ENCODE peak calls at places on chromosomes 5 and 9, in four cellular contexts. One of them, this sample, is unnamed.

GRCh38 chr9:81479573-81479972 is 209.8 kb downstream of the TLE1 start:
- DNase-seq in keratinocyte: no peak
- DNase-seq in endothelial cell of umbilical vein: no peak
- DNase-seq in K562: no peak
- DNase-seq in this sample: no peak

GRCh38 chr9:69036319-69036718 is 767 bp downstream of the FXN start:
- DNase-seq in keratinocyte: no peak
- DNase-seq in endothelial cell of umbilical vein: no peak
- DNase-seq in K562: peak; percentile 27
- DNase-seq in this sample: peak; percentile 13

GRCh38 chr9:79757906-79758669 is 186.3 kb downstream of the TLE4 start:
- DNase-seq in keratinocyte: no peak
- DNase-seq in endothelial cell of umbilical vein: peak; percentile 31
- DNase-seq in K562: no peak
- DNase-seq in this sample: peak; percentile 46

GRCh38 chr5:177334155-177334551 is 17.3 kb downstream of the LMAN2 start:
- DNase-seq in keratinocyte: no peak
- DNase-seq in endothelial cell of umbilical vein: no peak
- DNase-seq in K562: no peak
- DNase-seq in this sample: no peak

GRCh38 chr5:113682497-113683136 is 169.1 kb downstream of the YTHDC2 start:
- DNase-seq in keratinocyte: no peak
- DNase-seq in endothelial cell of umbilical vein: peak; percentile 18
- DNase-seq in K562: no peak
- DNase-seq in this sample: peak; percentile 8

GRCh38 chr5:158908690-158909325 is 190.9 kb downstream of the EBF1 start:
- DNase-seq in keratinocyte: no peak
- DNase-seq in endothelial cell of umbilical vein: no peak
- DNase-seq in K562: no peak
- DNase-seq in this sample: no peak

GRCh38 chr9:11148189-11148588 is 535.4 kb upstream of the PTPRD start:
- DNase-seq in keratinocyte: no peak
- DNase-seq in endothelial cell of umbilical vein: no peak
- DNase-seq in K562: no peak
- DNase-seq in this sample: no peak

GRCh38 chr9:135392511-135392910 is 87.1 kb upstream of the PPP1R26 start:
- DNase-seq in keratinocyte: no peak
- DNase-seq in endothelial cell of umbilical vein: no peak
- DNase-seq in K562: no peak
- DNase-seq in this sample: no peak

GRCh38 chr5:111447822-111448221 is 64.5 kb downstream of the STARD4 start:
- DNase-seq in keratinocyte: no peak
- DNase-seq in endothelial cell of umbilical vein: peak; percentile 10
- DNase-seq in K562: no peak
- DNase-seq in this sample: no peak

GRCh38 chr5:31021181-31021624 is 172.3 kb upstream of the CDH6 start:
- DNase-seq in keratinocyte: no peak
- DNase-seq in endothelial cell of umbilical vein: peak; percentile 5
- DNase-seq in K562: no peak
- DNase-seq in this sample: peak; percentile 85

GRCh38 chr5:137700282-137700680 is 35.6 kb downstream of the KLHL3 start:
- DNase-seq in keratinocyte: no peak
- DNase-seq in endothelial cell of umbilical vein: peak; percentile 47
- DNase-seq in K562: no peak
- DNase-seq in this sample: peak; percentile 13

GRCh38 chr5:155147222-155147621 is 133.7 kb downstream of the KIF4B start:
- DNase-seq in keratinocyte: no peak
- DNase-seq in endothelial cell of umbilical vein: peak; percentile 31
- DNase-seq in K562: no peak
- DNase-seq in this sample: no peak

GRCh38 chr9:3922846-3923245 is 377.0 kb downstream of the GLIS3 start:
- DNase-seq in keratinocyte: no peak
- DNase-seq in endothelial cell of umbilical vein: no peak
- DNase-seq in K562: no peak
- DNase-seq in this sample: no peak

GRCh38 chr9:14056235-14056930 is 257.6 kb downstream of the NFIB start:
- DNase-seq in keratinocyte: no peak
- DNase-seq in endothelial cell of umbilical vein: peak; percentile 91
- DNase-seq in K562: no peak
- DNase-seq in this sample: no peak

GRCh38 chr9:91711755-91712591 is 238.1 kb downstream of the ROR2 start:
- DNase-seq in keratinocyte: peak; percentile 17
- DNase-seq in endothelial cell of umbilical vein: no peak
- DNase-seq in K562: no peak
- DNase-seq in this sample: peak; percentile 37

GRCh38 chr9:10268500-10269485 is 344.0 kb downstream of the PTPRD start:
- DNase-seq in keratinocyte: no peak
- DNase-seq in endothelial cell of umbilical vein: peak; percentile 84
- DNase-seq in K562: no peak
- DNase-seq in this sample: peak; percentile 12

GRCh38 chr5:179110528-179110927 is 50.4 kb downstream of the ZNF354C start:
- DNase-seq in keratinocyte: no peak
- DNase-seq in endothelial cell of umbilical vein: no peak
- DNase-seq in K562: no peak
- DNase-seq in this sample: no peak

GRCh38 chr5:37786416-37786815 is 53.4 kb downstream of the GDNF start:
- DNase-seq in keratinocyte: no peak
- DNase-seq in endothelial cell of umbilical vein: no peak
- DNase-seq in K562: no peak
- DNase-seq in this sample: no peak

GRCh38 chr5:103424008-103424407 is 138.6 kb downstream of the NUDT12 start:
- DNase-seq in keratinocyte: no peak
- DNase-seq in endothelial cell of umbilical vein: no peak
- DNase-seq in K562: no peak
- DNase-seq in this sample: peak; percentile 46

GRCh38 chr5:62596096-62596495 is 17.5 kb downstream of the LRRC70 start:
- DNase-seq in keratinocyte: no peak
- DNase-seq in endothelial cell of umbilical vein: no peak
- DNase-seq in K562: no peak
- DNase-seq in this sample: peak; percentile 16

GRCh38 chr5:174732040-174733020 is 7.9 kb downstream of the MSX2 start:
- DNase-seq in keratinocyte: no peak
- DNase-seq in endothelial cell of umbilical vein: no peak
- DNase-seq in K562: no peak
- DNase-seq in this sample: no peak

GRCh38 chr5:171842777-171843053 is 57.1 kb downstream of the SMIM23 start:
- DNase-seq in keratinocyte: no peak
- DNase-seq in endothelial cell of umbilical vein: no peak
- DNase-seq in K562: no peak
- DNase-seq in this sample: no peak

GRCh38 chr9:93266521-93267001 is 82.6 kb downstream of the WNK2 start:
- DNase-seq in keratinocyte: no peak
- DNase-seq in endothelial cell of umbilical vein: no peak
- DNase-seq in K562: no peak
- DNase-seq in this sample: no peak

GRCh38 chr5:67209141-67209771 is 12.7 kb upstream of the CD180 start:
- DNase-seq in keratinocyte: peak; percentile 49
- DNase-seq in endothelial cell of umbilical vein: peak; percentile 77
- DNase-seq in K562: peak; percentile 70
- DNase-seq in this sample: peak; percentile 72

GRCh38 chr5:134020188-134020587 is 15.4 kb upstream of the VDAC1 start:
- DNase-seq in keratinocyte: no peak
- DNase-seq in endothelial cell of umbilical vein: no peak
- DNase-seq in K562: no peak
- DNase-seq in this sample: no peak

GRCh38 chr9:132164604-132165362 is 2.9 kb downstream of the NTNG2 start:
- DNase-seq in keratinocyte: no peak
- DNase-seq in endothelial cell of umbilical vein: no peak
- DNase-seq in K562: no peak
- DNase-seq in this sample: no peak

GRCh38 chr5:10853144-10853543 is 92.1 kb upstream of the DAP start:
- DNase-seq in keratinocyte: no peak
- DNase-seq in endothelial cell of umbilical vein: no peak
- DNase-seq in K562: no peak
- DNase-seq in this sample: no peak

DNA sequence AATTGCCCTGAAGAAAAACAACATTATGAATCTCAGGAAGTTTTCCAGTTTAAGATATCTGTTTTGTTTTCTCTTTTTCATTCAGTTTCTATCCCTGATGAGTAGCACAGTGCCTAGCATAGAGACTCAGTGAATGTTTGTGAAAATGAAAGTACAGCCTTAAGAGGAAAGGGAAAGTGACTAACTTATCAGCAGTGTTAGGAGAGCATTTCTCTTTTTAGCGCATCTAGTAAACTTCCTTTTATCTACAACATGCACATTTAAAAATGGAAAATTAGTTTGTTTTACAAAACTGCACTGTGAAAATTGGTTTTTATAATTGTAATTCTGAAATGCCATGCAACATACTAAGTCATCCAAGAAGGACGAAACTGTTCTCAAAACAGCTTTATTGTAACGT is 110.8 kb downstream of the SMARCA2 start:
- DNase-seq in keratinocyte: no peak
- DNase-seq in endothelial cell of umbilical vein: peak; percentile 52
- DNase-seq in K562: no peak
- DNase-seq in this sample: peak; percentile 30
- H3K4me3 ChIP-seq in keratinocyte: no peak overlapping the region
- H3K4me3 ChIP-seq in endothelial cell of umbilical vein: no peak overlapping the region
- H3K4me3 ChIP-seq in K562: no peak overlapping the region
- H3K4me3 ChIP-seq in this sample: no peak overlapping the region

GRCh38 chr5:141641634-141642278 is 5.0 kb downstream of the RELL2 start:
- DNase-seq in keratinocyte: no peak
- DNase-seq in endothelial cell of umbilical vein: peak; percentile 54
- DNase-seq in K562: peak; percentile 79
- DNase-seq in this sample: peak; percentile 61
- H3K9me1 ChIP-seq in keratinocyte: peaks cover 2% of the 10 kb centered on the region
- H3K9me1 ChIP-seq in endothelial cell of umbilical vein: no peaks in the 10 kb centered on the region
- H3K9me1 ChIP-seq in K562: peaks cover 9% of the 10 kb centered on the region
- H3K9me1 ChIP-seq in this sample: peaks cover 12% of the 10 kb centered on the region

GRCh38 chr5:157740211-157740610 is 3.3 kb upstream of the LSM11 start:
- DNase-seq in keratinocyte: no peak
- DNase-seq in endothelial cell of umbilical vein: no peak
- DNase-seq in K562: peak; percentile 47
- DNase-seq in this sample: no peak

GRCh38 chr5:157745041-157745456 is 1.5 kb downstream of the LSM11 start:
- DNase-seq in keratinocyte: no peak
- DNase-seq in endothelial cell of umbilical vein: peak; percentile 48
- DNase-seq in K562: no peak
- DNase-seq in this sample: no peak

GRCh38 chr5:157747173-157747758 is 3.8 kb downstream of the LSM11 start:
- DNase-seq in keratinocyte: no peak
- DNase-seq in endothelial cell of umbilical vein: no peak
- DNase-seq in K562: no peak
- DNase-seq in this sample: no peak

GRCh38 chr5:157744055-157745011 is 821 bp downstream of the LSM11 start:
- DNase-seq in keratinocyte: no peak
- DNase-seq in endothelial cell of umbilical vein: peak; percentile 32
- DNase-seq in K562: peak; percentile 65
- DNase-seq in this sample: no peak

DNA sequence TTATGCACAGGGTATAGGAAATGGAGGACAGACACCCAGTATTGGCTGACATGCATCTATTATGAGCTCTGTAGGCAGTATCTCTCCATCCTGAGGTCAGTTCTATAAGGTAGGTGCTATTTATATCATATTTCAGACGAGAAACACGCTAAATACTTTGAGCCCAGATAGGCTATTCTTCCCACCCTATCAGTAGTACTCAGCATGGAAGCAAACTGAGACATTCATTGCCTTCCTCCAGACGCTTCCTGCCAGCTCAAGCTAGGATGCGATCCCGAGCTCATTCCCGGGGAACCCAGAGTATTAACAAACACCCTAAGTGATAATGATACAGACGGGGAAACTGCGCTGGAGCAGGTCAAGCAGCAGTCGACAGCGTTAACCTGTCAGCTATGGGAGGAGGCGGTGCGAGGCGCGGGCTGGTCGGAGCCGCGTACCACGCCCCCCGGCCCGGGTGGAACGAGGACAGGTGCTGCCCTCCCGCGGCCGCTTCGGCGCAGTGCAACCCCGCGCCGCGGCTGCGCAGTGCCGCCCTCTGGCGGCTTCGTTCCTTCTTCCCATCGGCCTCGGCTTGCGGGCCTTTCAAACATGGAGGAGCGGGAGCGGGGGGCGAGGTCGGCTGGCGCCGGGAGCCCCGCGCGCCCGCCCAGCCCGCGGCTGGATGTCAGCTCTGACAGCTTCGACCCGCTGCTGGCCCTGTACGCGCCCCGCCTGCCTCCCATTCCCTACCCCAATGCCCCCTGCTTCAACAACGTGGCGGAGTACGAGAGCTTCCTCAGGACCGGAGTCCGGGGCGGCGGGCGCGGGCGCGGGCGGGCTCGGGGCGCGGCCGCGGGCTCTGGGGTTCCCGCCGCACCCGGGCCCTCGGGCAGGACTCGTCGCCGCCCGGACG is at the start of gene LSM11:
- DNase-seq in keratinocyte: peak; percentile 35
- DNase-seq in endothelial cell of umbilical vein: peak; percentile 93
- DNase-seq in K562: peak; percentile 95
- DNase-seq in this sample: peak; percentile 72
- H3K4me3 ChIP-seq in keratinocyte: peak within 1 kb of the TSS; percentile 63
- H3K4me3 ChIP-seq in endothelial cell of umbilical vein: peak within 1 kb of the TSS; percentile 57
- H3K4me3 ChIP-seq in K562: peak within 1 kb of the TSS; percentile 72
- H3K4me3 ChIP-seq in this sample: peak within 1 kb of the TSS; percentile 72

GRCh38 chr5:78543292-78543691 is 105.3 kb downstream of the LHFPL2 start:
- DNase-seq in keratinocyte: no peak
- DNase-seq in endothelial cell of umbilical vein: no peak
- DNase-seq in K562: no peak
- DNase-seq in this sample: no peak

GRCh38 chr5:78543916-78544315 is 104.7 kb downstream of the LHFPL2 start:
- DNase-seq in keratinocyte: no peak
- DNase-seq in endothelial cell of umbilical vein: no peak
- DNase-seq in K562: no peak
- DNase-seq in this sample: no peak

GRCh38 chr5:78545406-78545805 is 103.2 kb downstream of the LHFPL2 start:
- DNase-seq in keratinocyte: no peak
- DNase-seq in endothelial cell of umbilical vein: no peak
- DNase-seq in K562: no peak
- DNase-seq in this sample: no peak

GRCh38 chr5:78546597-78546996 is 102.0 kb downstream of the LHFPL2 start:
- DNase-seq in keratinocyte: no peak
- DNase-seq in endothelial cell of umbilical vein: no peak
- DNase-seq in K562: no peak
- DNase-seq in this sample: peak; percentile 75

DNA sequence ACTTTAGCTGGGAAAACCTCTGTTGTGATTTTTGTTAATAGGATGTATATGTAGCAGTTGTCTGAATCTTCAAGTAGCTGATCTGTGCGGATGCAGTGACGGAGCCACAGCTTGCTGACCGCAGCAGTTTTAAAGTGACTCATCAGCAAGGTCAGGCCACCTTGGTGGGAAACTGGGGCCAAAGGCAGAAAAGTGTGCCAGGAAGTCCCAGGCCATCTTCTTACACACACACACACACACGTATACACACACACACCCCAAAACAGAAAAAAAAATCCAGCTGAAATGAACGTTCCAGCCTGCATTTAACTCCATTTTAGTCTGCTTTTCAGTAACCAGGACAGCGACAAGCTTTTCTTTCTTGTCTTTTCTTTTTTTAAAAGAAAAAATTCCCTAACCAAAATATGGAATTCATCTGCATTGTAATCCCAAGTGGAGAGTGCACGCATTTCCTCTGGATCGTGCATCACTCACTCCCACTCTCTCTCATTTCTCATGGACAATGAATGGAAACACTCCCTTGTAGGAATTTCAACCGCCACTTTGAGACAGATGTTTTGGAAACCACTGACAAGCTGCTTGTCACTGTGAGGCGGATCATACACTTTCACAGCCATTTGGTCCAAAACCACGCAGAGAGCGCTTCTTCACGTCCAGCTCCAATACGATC is 103.9 kb downstream of the LHFPL2 start:
- DNase-seq in keratinocyte: no peak
- DNase-seq in endothelial cell of umbilical vein: no peak
- DNase-seq in K562: no peak
- DNase-seq in this sample: peak; percentile 85
- H3K9me1 ChIP-seq in keratinocyte: peaks cover 2% of the 10 kb centered on the region
- H3K9me1 ChIP-seq in endothelial cell of umbilical vein: no peaks in the 10 kb centered on the region
- H3K9me1 ChIP-seq in K562: no peaks in the 10 kb centered on the region
- H3K9me1 ChIP-seq in this sample: peaks cover 32% of the 10 kb centered on the region

This sample was measured in IMR-90.